ENCODE peak calls at places on chromosomes 7 and 10, in seven cellular contexts. S, Q, X, J, Y, V and U are unnamed samples.

GRCh38 chr7:63789378-63790176 is 209.1 kb upstream of the ZNF722 start:
- DNase-seq in Y (no peak), S (no peak), J (no peak), X (no peak), V (peak; percentile 82), Q (no peak), U (no peak)

GRCh38 chr10:48336978-48337599 is 30.6 kb downstream of the MAPK8 start:
- DNase-seq in J (no peak), Y (no peak), V (no peak), Q (no peak), S (no peak), X (no peak), U (no peak)

GRCh38 chr7:65371468-65371867 is 2.2 kb upstream of the ZNF92 start:
- DNase-seq in X (no peak), V (no peak), J (no peak), S (no peak), Q (no peak), Y (no peak), U (no peak)

GRCh38 chr7:150734293-150734692 is 2.9 kb upstream of the GIMAP5 start:
- DNase-seq in X (no peak), J (no peak), Y (no peak), S (no peak), V (no peak), Q (no peak), U (no peak)

GRCh38 chr10:50373821-50374501 is 122.6 kb upstream of the ASAH2 start:
- DNase-seq in Y (no peak), Q (no peak), V (no peak), J (no peak), S (peak; percentile 65), X (no peak), U (no peak)

GRCh38 chr7:17144313-17144712 is 154.1 kb upstream of the AHR start:
- DNase-seq in Q (no peak), Y (no peak), V (no peak), J (no peak), S (no peak), X (no peak), U (no peak)

GRCh38 chr7:116159711-116160110 is 50.6 kb upstream of the TES start:
- DNase-seq in S (no peak), V (no peak), X (no peak), J (no peak), Y (no peak), Q (no peak), U (no peak)

GRCh38 chr10:107544706-107545520 is 380.4 kb upstream of the SORCS1 start:
- DNase-seq in J (no peak), V (no peak), S (peak; percentile 39), X (no peak), Y (no peak), Q (no peak), U (no peak)

GRCh38 chr10:124648738-124649137 is 95.4 kb downstream of the FAM53B start:
- DNase-seq in S (no peak), X (peak; percentile 91), Q (peak; percentile 12), J (no peak), Y (peak; percentile 38), V (no peak), U (peak; percentile 92)

GRCh38 chr10:30783939-30784500 is 154.5 kb upstream of the LYZL2 start:
- DNase-seq in J (peak; percentile 85), V (peak; percentile 49), S (peak; percentile 94), Q (no peak), Y (peak; percentile 84), X (peak; percentile 94), U (peak; percentile 86)

GRCh38 chr10:131641898-131642297 is 258.9 kb upstream of the PPP2R2D start:
- DNase-seq in V (no peak), J (no peak), S (no peak), X (no peak), Q (no peak), Y (no peak), U (no peak)

GRCh38 chr7:108066486-108066885 is 63.5 kb upstream of the LAMB1 start:
- DNase-seq in V (peak; percentile 19), J (no peak), X (no peak), S (no peak), Q (no peak), Y (no peak), U (no peak)

GRCh38 chr10:47383254-47384147 is 592 bp downstream of the ZNF488 start:
- DNase-seq in J (peak; percentile 27), Y (no peak), S (peak; percentile 53), Q (no peak), X (no peak), V (no peak), U (no peak)

GRCh38 chr10:33238643-33239042 is 95.8 kb downstream of the NRP1 start:
- DNase-seq in Y (no peak), X (no peak), Q (no peak), V (peak; percentile 83), J (no peak), S (no peak), U (no peak)

GRCh38 chr7:35537067-35538023 is 157.6 kb downstream of the HERPUD2 start:
- DNase-seq in Y (peak; percentile 78), X (peak; percentile 84), V (peak; percentile 72), Q (peak; percentile 4), J (peak; percentile 76), S (peak; percentile 85), U (peak; percentile 87)

GRCh38 chr7:136057509-136057908 is 80.3 kb upstream of the MTPN start:
- DNase-seq in J (no peak), Y (no peak), V (no peak), Q (no peak), S (no peak), X (no peak), U (no peak)

GRCh38 chr10:103829838-103830465 is 25.4 kb downstream of the SH3PXD2A start:
- DNase-seq in V (no peak), Y (no peak), J (no peak), X (no peak), Q (no peak), S (peak; percentile 62), U (no peak)

GRCh38 chr7:28151965-28152364 is 28.6 kb downstream of the JAZF1 start:
- DNase-seq in X (no peak), J (no peak), V (no peak), Y (no peak), Q (no peak), S (no peak), U (no peak)

GRCh38 chr10:26860026-26860541 is 674 bp downstream of the ABI1 start:
- DNase-seq in Q (peak; percentile 37), J (peak; percentile 66), V (peak; percentile 53), X (peak; percentile 81), S (peak; percentile 65), Y (peak; percentile 42), U (peak; percentile 69)

GRCh38 chr7:106717997-106718871 is 57.3 kb upstream of the CCDC71L start:
- DNase-seq in Q (peak; percentile 93), Y (peak; percentile 35), J (peak; percentile 48), S (peak; percentile 84), X (no peak), V (peak; percentile 84), U (no peak)

GRCh38 chr10:119425102-119425880 is 117.2 kb downstream of the RGS10 start:
- DNase-seq in S (no peak), J (no peak), Y (no peak), X (no peak), V (no peak), Q (no peak), U (no peak)

GRCh38 chr10:119424591-119424975 is 117.9 kb downstream of the RGS10 start:
- DNase-seq in Q (no peak), V (no peak), S (no peak), Y (no peak), J (no peak), X (no peak), U (no peak)

GRCh38 chr10:119426699-119427098 is 115.8 kb downstream of the RGS10 start:
- DNase-seq in Q (no peak), S (no peak), X (no peak), Y (no peak), V (no peak), J (no peak), U (no peak)

GRCh38 chr10:119427263-119427864 is 115.2 kb downstream of the RGS10 start:
- DNase-seq in Q (no peak), V (no peak), S (no peak), Y (no peak), J (no peak), X (no peak), U (no peak)

GRCh38 chr10:119425881-119426170 is 116.7 kb downstream of the RGS10 start:
- DNase-seq in Y (no peak), V (no peak), J (no peak), X (no peak), Q (no peak), S (no peak), U (no peak)
- H3K36me3 ChIP-seq in Y (no peaks in the 10 kb centered on the region), V (no peaks in the 10 kb centered on the region), J (no peaks in the 10 kb centered on the region), X (no peaks in the 10 kb centered on the region), Q (no peaks in the 10 kb centered on the region), S (no peaks in the 10 kb centered on the region), U (no peaks in the 10 kb centered on the region)

GRCh38 chr10:93376372-93377296 is 105.5 kb downstream of the MYOF start:
- DNase-seq in V (peak; percentile 47), Q (peak; percentile 47), X (peak; percentile 87), J (peak; percentile 73), Y (peak; percentile 85), S (peak; percentile 87), U (peak; percentile 18)
- H3K36me3 ChIP-seq in V (peaks cover 19% of the 10 kb centered on the region), Q (peaks cover 2% of the 10 kb centered on the region), X (peaks cover 9% of the 10 kb centered on the region), J (peaks cover 18% of the 10 kb centered on the region), Y (no peaks in the 10 kb centered on the region), S (no peaks in the 10 kb centered on the region), U (peaks cover 2% of the 10 kb centered on the region)

DNA sequence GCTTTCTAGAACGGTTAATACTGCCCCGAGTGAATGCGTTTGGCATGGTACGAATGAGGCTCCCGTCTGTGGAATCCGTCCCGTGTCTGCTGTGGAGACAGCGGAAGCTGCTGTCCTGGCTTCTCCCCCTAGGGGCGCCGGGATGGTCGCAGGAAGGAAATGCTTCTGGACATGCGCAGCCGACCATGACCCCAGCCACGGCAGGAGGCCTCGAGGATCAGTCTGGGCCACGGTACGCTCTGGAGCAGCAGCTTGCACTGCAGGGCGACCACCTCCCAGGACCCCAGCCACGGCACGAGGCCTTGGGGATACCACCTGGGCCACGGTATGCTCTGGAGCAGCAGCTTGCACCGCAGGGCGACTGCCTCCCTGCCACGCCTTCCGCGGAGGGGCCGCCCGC is 107.9 kb downstream of the CYTH3 start:
- DNase-seq in V (no peak), Y (no peak), S (peak; percentile 50), Q (no peak), J (no peak), X (peak; percentile 68), U (no peak)
- H3K36me3 ChIP-seq in V (peaks cover 36% of the 10 kb centered on the region), Y (no peaks in the 10 kb centered on the region), S (peaks cover 2% of the 10 kb centered on the region), Q (no peaks in the 10 kb centered on the region), J (no peaks in the 10 kb centered on the region), X (no peaks in the 10 kb centered on the region), U (no peaks in the 10 kb centered on the region)

GRCh38 chr7:100686201-100686821 is 7.7 kb downstream of the GIGYF1 start:
- DNase-seq in J (no peak), Y (no peak), X (no peak), Q (no peak), V (no peak), S (no peak), U (peak; percentile 48)
- H3K36me3 ChIP-seq in J (peaks cover 20% of the 10 kb centered on the region), Y (peaks cover 11% of the 10 kb centered on the region), X (peaks cover 72% of the 10 kb centered on the region), Q (peaks cover 3% of the 10 kb centered on the region), V (peaks cover 77% of the 10 kb centered on the region), S (peaks cover 15% of the 10 kb centered on the region), U (peaks cover 81% of the 10 kb centered on the region)

GRCh38 chr7:2646680-2647571 is 15.1 kb downstream of the TTYH3 start:
- DNase-seq in V (peak; percentile 84), X (no peak), J (no peak), Q (no peak), Y (no peak), S (peak; percentile 72), U (no peak)
- H3K36me3 ChIP-seq in V (peaks cover 56% of the 10 kb centered on the region), X (peaks cover 18% of the 10 kb centered on the region), J (no peaks in the 10 kb centered on the region), Q (peaks cover 7% of the 10 kb centered on the region), Y (no peaks in the 10 kb centered on the region), S (peaks cover 14% of the 10 kb centered on the region), U (no peaks in the 10 kb centered on the region)